ENCODE peak calls at places on chromosomes 7 and 10, in nine cellular contexts. One of them, this sample, is unnamed.

GRCh38 chr7:23247602-23248335 is 1.2 kb downstream of the GPNMB start:
- DNase-seq in brain microvascular endothelial cell: no peak
- DNase-seq in T-helper 9 cell: no peak
- DNase-seq in amniotic stem cell: no peak
- DNase-seq in activated CD8-positive, alpha-beta memory T cell treated with anti-CD3 and anti-CD28 coated beads for 48 hours: no peak
- DNase-seq in adrenal gland: peak; percentile 33
- DNase-seq in activated CD4-positive, CD25-positive, alpha-beta regulatory T cell: no peak
- DNase-seq in HCT116: no peak
- DNase-seq in BJ: no peak
- DNase-seq in this sample: no peak

GRCh38 chr7:45982912-45983719 is 62.0 kb upstream of the IGFBP3 start:
- DNase-seq in brain microvascular endothelial cell: no peak
- DNase-seq in T-helper 9 cell: no peak
- DNase-seq in amniotic stem cell: no peak
- DNase-seq in activated CD8-positive, alpha-beta memory T cell treated with anti-CD3 and anti-CD28 coated beads for 48 hours: no peak
- DNase-seq in adrenal gland: no peak
- DNase-seq in activated CD4-positive, CD25-positive, alpha-beta regulatory T cell: no peak
- DNase-seq in HCT116: no peak
- DNase-seq in BJ: no peak
- DNase-seq in this sample: no peak

GRCh38 chr10:86770412-86770960 is 14.1 kb downstream of the BMPR1A start:
- DNase-seq in brain microvascular endothelial cell: no peak
- DNase-seq in T-helper 9 cell: no peak
- DNase-seq in amniotic stem cell: no peak
- DNase-seq in activated CD8-positive, alpha-beta memory T cell treated with anti-CD3 and anti-CD28 coated beads for 48 hours: no peak
- DNase-seq in adrenal gland: no peak
- DNase-seq in activated CD4-positive, CD25-positive, alpha-beta regulatory T cell: no peak
- DNase-seq in HCT116: no peak
- DNase-seq in BJ: no peak
- DNase-seq in this sample: no peak

GRCh38 chr10:74683067-74683466 is 143.3 kb upstream of the KAT6B start:
- DNase-seq in brain microvascular endothelial cell: no peak
- DNase-seq in T-helper 9 cell: no peak
- DNase-seq in amniotic stem cell: no peak
- DNase-seq in activated CD8-positive, alpha-beta memory T cell treated with anti-CD3 and anti-CD28 coated beads for 48 hours: no peak
- DNase-seq in adrenal gland: no peak
- DNase-seq in activated CD4-positive, CD25-positive, alpha-beta regulatory T cell: no peak
- DNase-seq in HCT116: no peak
- DNase-seq in BJ: no peak
- DNase-seq in this sample: no peak

GRCh38 chr7:134632937-134633540 is 13.6 kb upstream of the BPGM start:
- DNase-seq in brain microvascular endothelial cell: peak; percentile 47
- DNase-seq in T-helper 9 cell: no peak
- DNase-seq in amniotic stem cell: no peak
- DNase-seq in activated CD8-positive, alpha-beta memory T cell treated with anti-CD3 and anti-CD28 coated beads for 48 hours: no peak
- DNase-seq in adrenal gland: no peak
- DNase-seq in activated CD4-positive, CD25-positive, alpha-beta regulatory T cell: no peak
- DNase-seq in HCT116: peak; percentile 51
- DNase-seq in BJ: no peak
- DNase-seq in this sample: no peak

GRCh38 chr7:116509982-116510579 is 10.5 kb downstream of the CAV2 start:
- DNase-seq in brain microvascular endothelial cell: no peak
- DNase-seq in T-helper 9 cell: no peak
- DNase-seq in amniotic stem cell: no peak
- DNase-seq in activated CD8-positive, alpha-beta memory T cell treated with anti-CD3 and anti-CD28 coated beads for 48 hours: no peak
- DNase-seq in adrenal gland: no peak
- DNase-seq in activated CD4-positive, CD25-positive, alpha-beta regulatory T cell: no peak
- DNase-seq in HCT116: no peak
- DNase-seq in BJ: no peak
- DNase-seq in this sample: no peak

GRCh38 chr7:103127006-103127405 is 21.9 kb downstream of the NAPEPLD start:
- DNase-seq in brain microvascular endothelial cell: no peak
- DNase-seq in T-helper 9 cell: no peak
- DNase-seq in amniotic stem cell: no peak
- DNase-seq in activated CD8-positive, alpha-beta memory T cell treated with anti-CD3 and anti-CD28 coated beads for 48 hours: no peak
- DNase-seq in adrenal gland: no peak
- DNase-seq in activated CD4-positive, CD25-positive, alpha-beta regulatory T cell: no peak
- DNase-seq in HCT116: no peak
- DNase-seq in BJ: no peak
- DNase-seq in this sample: no peak

GRCh38 chr10:15451137-15452094 is 80.3 kb upstream of the FAM171A1 start:
- DNase-seq in brain microvascular endothelial cell: no peak
- DNase-seq in T-helper 9 cell: no peak
- DNase-seq in amniotic stem cell: no peak
- DNase-seq in activated CD8-positive, alpha-beta memory T cell treated with anti-CD3 and anti-CD28 coated beads for 48 hours: no peak
- DNase-seq in adrenal gland: no peak
- DNase-seq in activated CD4-positive, CD25-positive, alpha-beta regulatory T cell: no peak
- DNase-seq in HCT116: no peak
- DNase-seq in BJ: no peak
- DNase-seq in this sample: no peak

GRCh38 chr10:95506056-95506737 is 55.0 kb downstream of the SORBS1 start:
- DNase-seq in brain microvascular endothelial cell: no peak
- DNase-seq in T-helper 9 cell: no peak
- DNase-seq in amniotic stem cell: no peak
- DNase-seq in activated CD8-positive, alpha-beta memory T cell treated with anti-CD3 and anti-CD28 coated beads for 48 hours: no peak
- DNase-seq in adrenal gland: no peak
- DNase-seq in activated CD4-positive, CD25-positive, alpha-beta regulatory T cell: no peak
- DNase-seq in HCT116: no peak
- DNase-seq in BJ: no peak
- DNase-seq in this sample: no peak

GRCh38 chr7:2016021-2016631 is 216.6 kb downstream of the MAD1L1 start:
- DNase-seq in brain microvascular endothelial cell: no peak
- DNase-seq in T-helper 9 cell: no peak
- DNase-seq in amniotic stem cell: no peak
- DNase-seq in activated CD8-positive, alpha-beta memory T cell treated with anti-CD3 and anti-CD28 coated beads for 48 hours: no peak
- DNase-seq in adrenal gland: no peak
- DNase-seq in activated CD4-positive, CD25-positive, alpha-beta regulatory T cell: no peak
- DNase-seq in HCT116: no peak
- DNase-seq in BJ: no peak
- DNase-seq in this sample: no peak

GRCh38 chr7:142856565-142857245 is 1.8 kb downstream of the EPHB6 start:
- DNase-seq in brain microvascular endothelial cell: no peak
- DNase-seq in T-helper 9 cell: no peak
- DNase-seq in amniotic stem cell: no peak
- DNase-seq in activated CD8-positive, alpha-beta memory T cell treated with anti-CD3 and anti-CD28 coated beads for 48 hours: no peak
- DNase-seq in adrenal gland: no peak
- DNase-seq in activated CD4-positive, CD25-positive, alpha-beta regulatory T cell: no peak
- DNase-seq in HCT116: no peak
- DNase-seq in BJ: no peak
- DNase-seq in this sample: no peak

GRCh38 chr10:79188154-79188763 is 119.5 kb downstream of the ZMIZ1 start:
- DNase-seq in brain microvascular endothelial cell: no peak
- DNase-seq in T-helper 9 cell: no peak
- DNase-seq in amniotic stem cell: no peak
- DNase-seq in activated CD8-positive, alpha-beta memory T cell treated with anti-CD3 and anti-CD28 coated beads for 48 hours: no peak
- DNase-seq in adrenal gland: no peak
- DNase-seq in activated CD4-positive, CD25-positive, alpha-beta regulatory T cell: no peak
- DNase-seq in HCT116: no peak
- DNase-seq in BJ: no peak
- DNase-seq in this sample: no peak

GRCh38 chr10:63628526-63629362 is 107.5 kb downstream of the REEP3 start:
- DNase-seq in brain microvascular endothelial cell: peak; percentile 28
- DNase-seq in T-helper 9 cell: no peak
- DNase-seq in amniotic stem cell: no peak
- DNase-seq in activated CD8-positive, alpha-beta memory T cell treated with anti-CD3 and anti-CD28 coated beads for 48 hours: no peak
- DNase-seq in adrenal gland: peak; percentile 67
- DNase-seq in activated CD4-positive, CD25-positive, alpha-beta regulatory T cell: no peak
- DNase-seq in HCT116: peak; percentile 49
- DNase-seq in BJ: no peak
- DNase-seq in this sample: no peak

GRCh38 chr7:129431911-129432643 is 2.2 kb upstream of the STRIP2 start:
- DNase-seq in brain microvascular endothelial cell: no peak
- DNase-seq in T-helper 9 cell: no peak
- DNase-seq in amniotic stem cell: no peak
- DNase-seq in activated CD8-positive, alpha-beta memory T cell treated with anti-CD3 and anti-CD28 coated beads for 48 hours: no peak
- DNase-seq in adrenal gland: no peak
- DNase-seq in activated CD4-positive, CD25-positive, alpha-beta regulatory T cell: no peak
- DNase-seq in HCT116: no peak
- DNase-seq in BJ: no peak
- DNase-seq in this sample: no peak

GRCh38 chr7:140506788-140507464 is 27.6 kb upstream of the MKRN1 start:
- DNase-seq in brain microvascular endothelial cell: peak; percentile 63
- DNase-seq in T-helper 9 cell: no peak
- DNase-seq in amniotic stem cell: peak; percentile 3
- DNase-seq in activated CD8-positive, alpha-beta memory T cell treated with anti-CD3 and anti-CD28 coated beads for 48 hours: no peak
- DNase-seq in adrenal gland: no peak
- DNase-seq in activated CD4-positive, CD25-positive, alpha-beta regulatory T cell: no peak
- DNase-seq in HCT116: no peak
- DNase-seq in BJ: peak; percentile 13
- DNase-seq in this sample: peak; percentile 71

GRCh38 chr7:142556745-142557144 is 192.5 kb upstream of the PRSS1 start:
- DNase-seq in brain microvascular endothelial cell: peak; percentile 94
- DNase-seq in T-helper 9 cell: no peak
- DNase-seq in amniotic stem cell: peak; percentile 77
- DNase-seq in activated CD8-positive, alpha-beta memory T cell treated with anti-CD3 and anti-CD28 coated beads for 48 hours: no peak
- DNase-seq in adrenal gland: peak; percentile 74
- DNase-seq in activated CD4-positive, CD25-positive, alpha-beta regulatory T cell: no peak
- DNase-seq in HCT116: peak; percentile 71
- DNase-seq in BJ: peak; percentile 97
- DNase-seq in this sample: peak; percentile 67

GRCh38 chr7:136868496-136869005 is at the start of gene CHRM2:
- DNase-seq in brain microvascular endothelial cell: no peak
- DNase-seq in T-helper 9 cell: no peak
- DNase-seq in amniotic stem cell: peak; percentile 60
- DNase-seq in activated CD8-positive, alpha-beta memory T cell treated with anti-CD3 and anti-CD28 coated beads for 48 hours: no peak
- DNase-seq in adrenal gland: no peak
- DNase-seq in activated CD4-positive, CD25-positive, alpha-beta regulatory T cell: no peak
- DNase-seq in HCT116: no peak
- DNase-seq in BJ: no peak
- DNase-seq in this sample: no peak

This sample was measured in brain pericyte.